ENCODE peak calls at places on chromosome 17, in ten cellular contexts. B is type B pancreatic cell; S is cardiac muscle cell; Y is activated T-helper 2 cell treated with anti-CD3 and anti-CD28 coated beads, Interferon-gamma antibody, Interleukin-2, Interleukin-4, amounts not matched to agents 10 μg/mL and 5 μg/mL and 100 μg/mL, durations not matched to agents 14 hours and 24 hours and 36 hours; W is activated T-cell treated with anti-CD3 and anti-CD28 coated beads for 24 hours; M is CD4-positive, alpha-beta T cell; E is endothelial cell; F is activated effector memory CD4-positive, alpha-beta T cell treated with Interleukin-2 at 50 U/mL for 16 hours; O is DMS79; D is aorta. T is an unnamed sample.

GRCh38 chr17:38958756-38959155 is 8.4 kb downstream of the FBXO47 start:
- DNase-seq in B (no peak), S (peak), Y (no peak), W (no peak), M (no peak), E (no peak), F (no peak), O (no peak), D (no peak), T (no peak)

GRCh38 chr17:75048396-75048933 is 1.4 kb downstream of the KCTD2 start:
- DNase-seq in B (no peak), S (peak), Y (no peak), W (no peak), M (no peak), E (no peak), F (no peak), O (no peak), D (no peak), T (no peak)

GRCh38 chr17:78341559-78342437 is 18.1 kb downstream of the SOCS3 start:
- DNase-seq in B (no peak), S (peak), Y (no peak), W (no peak), M (no peak), E (peak), F (no peak), O (no peak), D (peak), T (peak)

GRCh38 chr17:68439656-68440290 is 17.5 kb downstream of the WIPI1 start:
- DNase-seq in B (no peak), S (peak), Y (no peak), W (no peak), M (no peak), E (no peak), F (no peak), O (no peak), D (no peak), T (no peak)

GRCh38 chr17:69269174-69269998 is 40.8 kb upstream of the ABCA10 start:
- DNase-seq in B (no peak), S (peak), Y (no peak), W (no peak), M (no peak), E (no peak), F (no peak), O (no peak), D (no peak), T (no peak)

GRCh38 chr17:21174186-21174585 is 39.8 kb downstream of the TMEM11 start:
- DNase-seq in B (peak), S (no peak), Y (no peak), W (no peak), M (no peak), E (no peak), F (no peak), O (no peak), D (no peak), T (no peak)

GRCh38 chr17:19386974-19387920 is at the start of gene MFAP4:
- DNase-seq in B (peak), S (peak), Y (no peak), W (no peak), M (no peak), E (no peak), F (no peak), O (no peak), D (peak), T (peak)

GRCh38 chr17:48259710-48260291 is 152.2 kb downstream of the SNX11 start:
- DNase-seq in B (no peak), S (peak), Y (no peak), W (no peak), M (no peak), E (no peak), F (no peak), O (no peak), D (no peak), T (no peak)

GRCh38 chr17:28240688-28241340 is 78.2 kb upstream of the TMEM97 start:
- DNase-seq in B (no peak), S (no peak), Y (no peak), W (no peak), M (no peak), E (no peak), F (no peak), O (no peak), D (peak), T (no peak)

GRCh38 chr17:60065136-60065535 is 13.6 kb downstream of the HEATR6 start:
- DNase-seq in B (no peak), S (peak), Y (no peak), W (no peak), M (no peak), E (no peak), F (no peak), O (no peak), D (no peak), T (no peak)

GRCh38 chr17:15393414-15393813 is 52.0 kb upstream of the TEKT3 start:
- DNase-seq in B (no peak), S (no peak), Y (no peak), W (no peak), M (no peak), E (no peak), F (no peak), O (no peak), D (no peak), T (no peak)

GRCh38 chr17:60781880-60782412 is 104.3 kb downstream of the BCAS3 start:
- DNase-seq in B (no peak), S (no peak), Y (no peak), W (no peak), M (no peak), E (no peak), F (no peak), O (no peak), D (no peak), T (no peak)

GRCh38 chr17:75181608-75182318 is 996 bp downstream of the SUMO2 start:
- DNase-seq in B (no peak), S (peak), Y (peak), W (peak), M (peak), E (no peak), F (no peak), O (no peak), D (no peak), T (peak)

GRCh38 chr17:36918260-36918691 is 19.0 kb upstream of the LHX1 start:
- DNase-seq in B (no peak), S (peak), Y (no peak), W (no peak), M (no peak), E (no peak), F (no peak), O (no peak), D (no peak), T (no peak)

GRCh38 chr17:71163121-71163812 is 957.6 kb upstream of the SOX9 start:
- DNase-seq in B (no peak), S (peak), Y (no peak), W (no peak), M (no peak), E (no peak), F (no peak), O (peak), D (no peak), T (no peak)

GRCh38 chr17:57806083-57806830 is 43.6 kb downstream of the MRPS23 start:
- DNase-seq in B (no peak), S (no peak), Y (no peak), W (no peak), M (no peak), E (no peak), F (no peak), O (no peak), D (no peak), T (no peak)

GRCh38 chr17:15247891-15248529 is 17.1 kb downstream of the PMP22 start:
- DNase-seq in B (no peak), S (no peak), Y (no peak), W (no peak), M (no peak), E (no peak), F (no peak), O (no peak), D (no peak), T (no peak)

GRCh38 chr17:12734852-12735430 is 54.4 kb upstream of the ARHGAP44 start:
- DNase-seq in B (no peak), S (peak), Y (no peak), W (no peak), M (no peak), E (no peak), F (no peak), O (no peak), D (no peak), T (peak)

GRCh38 chr17:40190197-40191021 is 13.1 kb downstream of the RAPGEFL1 start:
- DNase-seq in B (no peak), S (no peak), Y (no peak), W (no peak), M (peak), E (peak), F (no peak), O (peak), D (no peak), T (no peak)

GRCh38 chr17:48294193-48294909 is 135.7 kb downstream of the SKAP1 start:
- DNase-seq in B (no peak), S (no peak), Y (no peak), W (no peak), M (no peak), E (no peak), F (no peak), O (no peak), D (no peak), T (no peak)

GRCh38 chr17:76421054-76421427 is 31.9 kb downstream of the UBE2O start:
- DNase-seq in B (no peak), S (peak), Y (no peak), W (no peak), M (no peak), E (no peak), F (no peak), O (no peak), D (no peak), T (no peak)

GRCh38 chr17:69357701-69358100 is 30.8 kb upstream of the ABCA5 start:
- DNase-seq in B (no peak), S (peak), Y (no peak), W (no peak), M (no peak), E (no peak), F (no peak), O (no peak), D (no peak), T (no peak)

GRCh38 chr17:79281803-79282202 is 207.2 kb downstream of the ENGASE start:
- DNase-seq in B (no peak), S (no peak), Y (no peak), W (no peak), M (no peak), E (no peak), F (no peak), O (no peak), D (no peak), T (no peak)

GRCh38 chr17:29176500-29177351 is 3.5 kb downstream of the MYO18A start:
- DNase-seq in B (no peak), S (peak), Y (no peak), W (peak), M (peak), E (peak), F (peak), O (peak), D (no peak), T (peak)

GRCh38 chr17:81117672-81118198 is 47.6 kb upstream of the PVALEF start:
- DNase-seq in B (no peak), S (no peak), Y (no peak), W (no peak), M (no peak), E (no peak), F (no peak), O (no peak), D (no peak), T (no peak)

GRCh38 chr17:35892091-35892637 is 12.0 kb upstream of the CCL5 start:
- DNase-seq in B (no peak), S (peak), Y (no peak), W (peak), M (peak), E (no peak), F (no peak), O (no peak), D (no peak), T (no peak)

GRCh38 chr17:82384730-82385429 is 13.3 kb downstream of the UTS2R start:
- DNase-seq in B (no peak), S (no peak), Y (no peak), W (no peak), M (no peak), E (no peak), F (no peak), O (peak), D (peak), T (peak)

GRCh38 chr17:83101805-83102480 is 22.5 kb downstream of the METRNL start:
- DNase-seq in B (no peak), S (peak), Y (no peak), W (no peak), M (no peak), E (no peak), F (no peak), O (no peak), D (peak), T (no peak)

GRCh38 chr17:16652847-16653366 is 743 bp downstream of the ZNF624 start:
- DNase-seq in B (no peak), S (no peak), Y (no peak), W (no peak), M (no peak), E (no peak), F (no peak), O (no peak), D (no peak), T (no peak)

GRCh38 chr17:58532555-58532951 is 18.1 kb upstream of the MTMR4 start:
- DNase-seq in B (no peak), S (no peak), Y (no peak), W (no peak), M (no peak), E (no peak), F (no peak), O (no peak), D (no peak), T (no peak)

GRCh38 chr17:50903604-50904521 is 37.7 kb upstream of the TOB1 start:
- DNase-seq in B (no peak), S (peak), Y (no peak), W (peak), M (no peak), E (no peak), F (peak), O (no peak), D (no peak), T (no peak)

GRCh38 chr17:9004961-9005285 is 16.4 kb upstream of the NTN1 start:
- DNase-seq in B (no peak), S (no peak), Y (no peak), W (no peak), M (no peak), E (no peak), F (no peak), O (no peak), D (no peak), T (no peak)

GRCh38 chr17:29619251-29619650 is 3.5 kb downstream of the CORO6 start:
- DNase-seq in B (no peak), S (peak), Y (no peak), W (no peak), M (no peak), E (no peak), F (no peak), O (no peak), D (no peak), T (no peak)

GRCh38 chr17:27245230-27245696 is 48.7 kb upstream of the WSB1 start:
- DNase-seq in B (no peak), S (peak), Y (no peak), W (peak), M (peak), E (peak), F (peak), O (peak), D (peak), T (peak)

GRCh38 chr17:65190467-65191095 is 53.4 kb downstream of the RGS9 start:
- DNase-seq in B (no peak), S (no peak), Y (no peak), W (no peak), M (no peak), E (no peak), F (no peak), O (no peak), D (no peak), T (no peak)